ENCODE peak calls at places on chromosomes 16 and 17, in four cellular contexts. One of them, this sample, is unnamed.

GRCh38 chr16:3731126-3731935 is 14.0 kb upstream of the TRAP1 start:
- DNase-seq in GM12878: no peak
- DNase-seq in K562: no peak
- DNase-seq in HepG2: no peak
- DNase-seq in this sample: no peak

GRCh38 chr17:47188266-47188665 is 829 bp downstream of the CDC27 start:
- DNase-seq in GM12878: no peak
- DNase-seq in K562: no peak
- DNase-seq in HepG2: no peak
- DNase-seq in this sample: peak; percentile 13

GRCh38 chr17:40100669-40101366 is 429 bp upstream of the NR1D1 start:
- DNase-seq in GM12878: peak; percentile 82
- DNase-seq in K562: peak; percentile 88
- DNase-seq in HepG2: peak; percentile 99
- DNase-seq in this sample: peak; percentile 93

GRCh38 chr16:25093208-25094061 is 18.1 kb upstream of the LCMT1 start:
- DNase-seq in GM12878: no peak
- DNase-seq in K562: no peak
- DNase-seq in HepG2: no peak
- DNase-seq in this sample: no peak

GRCh38 chr17:61431594-61432311 is 20.5 kb upstream of the TBX4 start:
- DNase-seq in GM12878: no peak
- DNase-seq in K562: no peak
- DNase-seq in HepG2: peak; percentile 79
- DNase-seq in this sample: no peak

GRCh38 chr16:50160495-50161164 is 7.5 kb downstream of the TENT4B start:
- DNase-seq in GM12878: no peak
- DNase-seq in K562: no peak
- DNase-seq in HepG2: no peak
- DNase-seq in this sample: no peak

GRCh38 chr16:66894948-66895696 is 14.8 kb downstream of the PDP2 start:
- DNase-seq in GM12878: no peak
- DNase-seq in K562: peak; percentile 63
- DNase-seq in HepG2: peak; percentile 80
- DNase-seq in this sample: peak; percentile 75

GRCh38 chr17:76071497-76072148 is 694 bp downstream of the SRP68 start:
- DNase-seq in GM12878: no peak
- DNase-seq in K562: no peak
- DNase-seq in HepG2: no peak
- DNase-seq in this sample: no peak

GRCh38 chr16:180921-181667 is 835 bp downstream of the HBQ1 start:
- DNase-seq in GM12878: peak; percentile 7
- DNase-seq in K562: peak; percentile 88
- DNase-seq in HepG2: peak; percentile 76
- DNase-seq in this sample: peak; percentile 88

GRCh38 chr17:29442451-29442850 is 52.3 kb downstream of the TAOK1 start:
- DNase-seq in GM12878: no peak
- DNase-seq in K562: no peak
- DNase-seq in HepG2: no peak
- DNase-seq in this sample: no peak

DNA sequence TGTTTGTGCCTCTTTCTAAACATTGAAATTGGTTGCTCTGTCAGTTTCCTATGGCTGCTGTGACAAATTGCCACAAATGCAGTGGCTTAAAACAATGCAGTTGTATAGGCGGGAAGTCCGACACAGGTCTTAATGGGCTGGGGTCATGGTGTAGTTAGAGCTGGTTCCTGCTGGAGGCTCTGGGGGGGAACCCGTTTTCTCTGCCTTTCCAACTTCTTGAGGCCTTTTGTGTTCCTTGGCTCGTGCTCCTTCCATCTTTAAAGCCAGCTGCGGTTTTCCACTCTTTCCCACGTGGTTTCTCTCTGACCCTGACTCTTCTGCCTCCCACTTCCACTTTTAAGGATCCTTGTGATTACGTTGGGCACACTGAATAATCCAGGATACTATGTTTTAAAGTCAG is 12.5 kb downstream of the EPN2 start:
- DNase-seq in GM12878: no peak
- DNase-seq in K562: no peak
- DNase-seq in HepG2: no peak
- DNase-seq in this sample: no peak
- TF ChIP-seq FOXK2 in GM12878: no peak
- TF ChIP-seq FOXK2 in K562: no peak
- TF ChIP-seq FOXK2 in HepG2: no peak
- TF ChIP-seq FOXK2 in this sample: no peak

GRCh38 chr17:9022553-9023388 is 1.5 kb downstream of the NTN1 start:
- DNase-seq in GM12878: no peak
- DNase-seq in K562: no peak
- DNase-seq in HepG2: no peak
- DNase-seq in this sample: no peak
- TF ChIP-seq FOXM1 in GM12878: no peak
- TF ChIP-seq FOXM1 in K562: no peak
- TF ChIP-seq FOXM1 in HepG2: no peak
- TF ChIP-seq FOXM1 in this sample: no peak

GRCh38 chr16:8656376-8656775 is 18.0 kb upstream of the ABAT start:
- DNase-seq in GM12878: no peak
- DNase-seq in K562: no peak
- DNase-seq in HepG2: no peak
- DNase-seq in this sample: no peak

GRCh38 chr16:8665529-8665928 is 8.9 kb upstream of the ABAT start:
- DNase-seq in GM12878: no peak
- DNase-seq in K562: no peak
- DNase-seq in HepG2: no peak
- DNase-seq in this sample: no peak

GRCh38 chr16:8663192-8664089 is 11.0 kb upstream of the ABAT start:
- DNase-seq in GM12878: no peak
- DNase-seq in K562: no peak
- DNase-seq in HepG2: no peak
- DNase-seq in this sample: no peak

GRCh38 chr16:8661703-8662102 is 12.7 kb upstream of the ABAT start:
- DNase-seq in GM12878: no peak
- DNase-seq in K562: no peak
- DNase-seq in HepG2: no peak
- DNase-seq in this sample: no peak

DNA sequence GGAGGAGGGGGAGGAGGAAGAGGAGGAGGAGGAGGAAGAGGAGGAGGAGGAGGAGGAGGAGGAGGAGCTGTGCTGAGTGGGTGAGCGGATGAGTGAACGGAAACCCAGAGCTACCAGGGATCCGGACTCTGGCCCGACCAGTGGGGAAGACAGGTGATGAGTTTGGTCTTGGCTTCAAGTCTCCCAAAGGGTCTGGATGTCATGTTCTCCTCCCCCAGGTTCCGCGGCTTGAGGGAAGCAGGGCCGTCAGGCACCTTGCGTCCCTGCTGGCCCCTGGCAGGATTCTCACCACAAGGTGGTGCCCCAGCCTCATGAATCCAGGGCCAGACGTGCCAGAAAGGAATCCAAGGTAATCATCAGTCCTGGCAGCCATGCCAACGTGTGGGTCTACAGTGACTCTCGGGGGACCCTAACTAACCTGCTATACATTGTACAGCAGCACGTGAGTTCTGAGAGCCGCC is 13.5 kb upstream of the ABAT start:
- DNase-seq in GM12878: no peak
- DNase-seq in K562: peak; percentile 36
- DNase-seq in HepG2: peak; percentile 71
- DNase-seq in this sample: peak; percentile 71
- TF ChIP-seq TARDBP in GM12878: no peak
- TF ChIP-seq TARDBP in K562: no peak
- TF ChIP-seq TARDBP in HepG2: no peak
- TF ChIP-seq TARDBP in this sample: no peak

GRCh38 chr17:79917902-79918484 is 78.8 kb upstream of the CBX4 start:
- DNase-seq in GM12878: no peak
- DNase-seq in K562: no peak
- DNase-seq in HepG2: no peak
- DNase-seq in this sample: no peak

GRCh38 chr17:79920751-79921410 is 81.6 kb upstream of the CBX4 start:
- DNase-seq in GM12878: no peak
- DNase-seq in K562: no peak
- DNase-seq in HepG2: no peak
- DNase-seq in this sample: no peak

GRCh38 chr17:79919862-79920720 is 80.9 kb upstream of the CBX4 start:
- DNase-seq in GM12878: no peak
- DNase-seq in K562: no peak
- DNase-seq in HepG2: no peak
- DNase-seq in this sample: no peak

GRCh38 chr17:79918581-79919163 is 79.4 kb upstream of the CBX4 start:
- DNase-seq in GM12878: no peak
- DNase-seq in K562: no peak
- DNase-seq in HepG2: no peak
- DNase-seq in this sample: no peak

GRCh38 chr17:79919164-79919585 is 79.9 kb upstream of the CBX4 start:
- DNase-seq in GM12878: no peak
- DNase-seq in K562: no peak
- DNase-seq in HepG2: no peak
- DNase-seq in this sample: no peak
- TF ChIP-seq FOXK2 in GM12878: no peak
- TF ChIP-seq FOXK2 in K562: no peak
- TF ChIP-seq FOXK2 in HepG2: no peak
- TF ChIP-seq FOXK2 in this sample: no peak

DNA sequence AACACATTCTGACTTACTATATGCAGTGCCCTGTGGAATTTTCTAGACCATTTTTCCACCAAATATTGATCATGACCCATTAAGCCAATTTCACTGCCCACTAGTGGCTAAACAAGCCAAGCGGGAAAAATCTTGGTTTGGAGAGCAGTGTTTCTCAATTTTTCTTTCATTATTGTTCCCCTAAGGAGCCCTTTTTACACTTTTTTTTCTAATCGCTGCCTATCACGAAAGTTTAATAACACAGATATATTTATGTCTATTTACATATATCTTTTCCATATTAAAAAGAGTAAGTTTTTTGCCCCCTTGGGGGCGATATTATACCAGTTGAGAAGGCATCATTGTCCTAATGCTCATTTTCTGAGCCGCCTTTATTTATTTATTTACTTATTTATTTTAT is 10.8 kb upstream of the TLCD3B start:
- DNase-seq in GM12878: no peak
- DNase-seq in K562: no peak
- DNase-seq in HepG2: no peak
- DNase-seq in this sample: no peak
- TF ChIP-seq FOXM1 in GM12878: no peak
- TF ChIP-seq FOXM1 in K562: no peak
- TF ChIP-seq FOXM1 in HepG2: no peak
- TF ChIP-seq FOXM1 in this sample: no peak

GRCh38 chr17:70369296-70369855 is 200.0 kb downstream of the KCNJ2 start:
- DNase-seq in GM12878: no peak
- DNase-seq in K562: no peak
- DNase-seq in HepG2: no peak
- DNase-seq in this sample: no peak

GRCh38 chr17:70366421-70366820 is 197.1 kb downstream of the KCNJ2 start:
- DNase-seq in GM12878: no peak
- DNase-seq in K562: no peak
- DNase-seq in HepG2: no peak
- DNase-seq in this sample: no peak

DNA sequence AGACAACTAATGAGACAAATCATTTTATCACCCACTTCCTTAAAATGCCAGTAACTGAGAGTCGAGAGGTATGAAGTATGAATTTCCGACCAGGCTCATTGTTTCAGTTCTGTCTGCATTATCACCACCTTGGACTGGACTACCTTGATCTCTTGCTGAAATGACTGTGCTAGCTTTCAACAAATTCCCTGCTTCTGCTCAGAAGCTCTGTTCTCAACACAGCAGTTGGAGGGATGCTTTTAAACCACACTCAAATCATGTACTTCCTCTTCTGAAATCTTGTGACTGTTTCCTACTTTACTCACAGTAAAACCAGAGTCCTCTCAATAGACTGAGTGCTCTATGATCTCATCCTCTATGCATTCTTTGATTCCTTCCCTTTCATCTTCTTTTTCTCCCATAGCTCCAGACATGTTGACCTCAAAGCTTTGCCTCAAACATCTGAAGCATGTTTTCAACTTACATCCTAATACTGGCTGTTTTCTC is 195.8 kb downstream of the KCNJ2 start:
- DNase-seq in GM12878: peak; percentile 71
- DNase-seq in K562: no peak
- DNase-seq in HepG2: no peak
- DNase-seq in this sample: no peak
- TF ChIP-seq TARDBP in GM12878: no peak
- TF ChIP-seq TARDBP in K562: no peak
- TF ChIP-seq TARDBP in HepG2: no peak
- TF ChIP-seq TARDBP in this sample: no peak